ENCODE peak calls at places on chromosome 9, in eight cellular contexts. F, V, D, X, W, B, K and A are unnamed samples.

GRCh38 chr9:16213781-16214515 is 656.5 kb downstream of the BNC2 start:
- DNase-seq in F (peak; percentile 72), V (no peak), D (no peak), X (no peak), W (no peak), B (no peak), K (peak; percentile 79), A (no peak)

GRCh38 chr9:136978073-136978864 is 965 bp downstream of the PTGDS start:
- DNase-seq in F (no peak), V (no peak), D (peak; percentile 84), X (no peak), W (peak; percentile 58), B (peak; percentile 93), K (peak; percentile 69), A (peak; percentile 88)

GRCh38 chr9:5560439-5560838 is 50.1 kb downstream of the PDCD1LG2 start:
- DNase-seq in F (no peak), V (no peak), D (no peak), X (no peak), W (no peak), B (no peak), K (no peak), A (no peak)

GRCh38 chr9:19511694-19512093 is 102.9 kb downstream of the ACER2 start:
- DNase-seq in F (no peak), V (no peak), D (no peak), X (no peak), W (no peak), B (no peak), K (no peak), A (no peak)

GRCh38 chr9:99253772-99254431 is 31.8 kb downstream of the SEC61B start:
- DNase-seq in F (no peak), V (no peak), D (no peak), X (peak; percentile 87), W (no peak), B (no peak), K (no peak), A (peak; percentile 81)

GRCh38 chr9:126363847-126364671 is 37.4 kb downstream of the MVB12B start:
- DNase-seq in F (no peak), V (no peak), D (no peak), X (no peak), W (no peak), B (no peak), K (no peak), A (no peak)

GRCh38 chr9:34636791-34637355 is 714 bp downstream of the SIGMAR1 start:
- DNase-seq in F (peak; percentile 79), V (no peak), D (no peak), X (no peak), W (no peak), B (no peak), K (peak; percentile 39), A (no peak)

GRCh38 chr9:137127301-137128157 is 11.4 kb upstream of the GRIN1 start:
- DNase-seq in F (no peak), V (no peak), D (peak; percentile 5), X (no peak), W (no peak), B (no peak), K (peak; percentile 79), A (no peak)

GRCh38 chr9:122016789-122017188 is 76.3 kb downstream of the TTLL11 start:
- DNase-seq in F (no peak), V (no peak), D (no peak), X (no peak), W (no peak), B (no peak), K (no peak), A (no peak)

GRCh38 chr9:137482094-137482781 is 23.1 kb upstream of the NSMF start:
- DNase-seq in F (peak; percentile 91), V (peak; percentile 18), D (peak; percentile 12), X (no peak), W (no peak), B (no peak), K (peak; percentile 44), A (no peak)

GRCh38 chr9:3893519-3893918 is 367.7 kb upstream of the RFX3 start:
- DNase-seq in F (no peak), V (no peak), D (no peak), X (no peak), W (no peak), B (no peak), K (no peak), A (no peak)

GRCh38 chr9:91119147-91119546 is 242.6 kb downstream of the AUH start:
- DNase-seq in F (no peak), V (no peak), D (no peak), X (no peak), W (peak; percentile 11), B (no peak), K (no peak), A (no peak)

GRCh38 chr9:70639853-70640814 is 225.7 kb upstream of the KLF9 start:
- DNase-seq in F (no peak), V (no peak), D (peak; percentile 28), X (no peak), W (peak; percentile 29), B (no peak), K (no peak), A (no peak)

GRCh38 chr9:14433293-14433818 is 119.4 kb upstream of the NFIB start:
- DNase-seq in F (no peak), V (no peak), D (no peak), X (no peak), W (no peak), B (no peak), K (no peak), A (no peak)

GRCh38 chr9:16637938-16638337 is 232.5 kb downstream of the BNC2 start:
- DNase-seq in F (no peak), V (no peak), D (no peak), X (no peak), W (no peak), B (no peak), K (no peak), A (no peak)

GRCh38 chr9:124183772-124184171 is 74.0 kb upstream of the NEK6 start:
- DNase-seq in F (no peak), V (no peak), D (no peak), X (no peak), W (no peak), B (no peak), K (no peak), A (no peak)

GRCh38 chr9:28774433-28775029 is 1201.2 kb upstream of the C9orf72 start:
- DNase-seq in F (no peak), V (no peak), D (no peak), X (no peak), W (no peak), B (no peak), K (no peak), A (peak; percentile 3)

GRCh38 chr9:83280790-83281189 is 217.8 kb upstream of the RASEF start:
- DNase-seq in F (no peak), V (no peak), D (no peak), X (no peak), W (no peak), B (no peak), K (no peak), A (no peak)

GRCh38 chr9:34862043-34862442 is 96.0 kb upstream of the PHF24 start:
- DNase-seq in F (no peak), V (no peak), D (no peak), X (no peak), W (no peak), B (no peak), K (no peak), A (no peak)

GRCh38 chr9:7879551-7880245 is 80.1 kb upstream of the DMAC1 start:
- DNase-seq in F (no peak), V (peak; percentile 86), D (peak; percentile 89), X (no peak), W (no peak), B (peak; percentile 34), K (no peak), A (no peak)

DNA sequence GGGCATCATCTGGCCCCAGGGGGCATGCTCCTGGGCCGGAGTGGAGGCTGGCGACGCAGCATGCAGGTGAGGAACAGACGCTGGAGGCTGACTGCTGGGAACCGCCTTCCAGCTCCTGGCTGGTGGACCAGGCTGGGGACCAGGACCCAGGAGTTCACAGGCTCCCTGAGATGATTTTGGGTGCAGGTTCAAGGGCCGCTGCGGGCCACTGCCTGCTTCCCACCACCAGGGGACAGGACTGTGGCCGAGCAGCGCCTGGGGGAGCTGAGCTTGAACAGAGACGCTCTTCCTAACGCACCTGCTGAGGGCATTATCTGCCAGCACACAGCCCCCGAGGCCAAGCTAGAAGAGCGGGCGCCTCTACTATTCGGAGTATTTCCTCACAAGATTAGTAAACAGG is 132.1 kb upstream of the RAPGEF1 start:
- DNase-seq in F (peak; percentile 30), V (no peak), D (peak; percentile 33), X (no peak), W (peak; percentile 24), B (no peak), K (no peak), A (no peak)
- TF ChIP-seq CTCF in F (no peak), V (peak; percentile 21), D (peak; percentile 56), X (peak; percentile 28), W (peak; percentile 63), B (peak; percentile 21), K (no peak), A (no peak)

GRCh38 chr9:81312346-81312745 is 377.0 kb downstream of the TLE1 start:
- DNase-seq in F (no peak), V (no peak), D (no peak), X (no peak), W (no peak), B (no peak), K (no peak), A (no peak)
- TF ChIP-seq CTCF in F (no peak), V (no peak), D (no peak), X (no peak), W (no peak), B (no peak), K (no peak), A (no peak)

DNA sequence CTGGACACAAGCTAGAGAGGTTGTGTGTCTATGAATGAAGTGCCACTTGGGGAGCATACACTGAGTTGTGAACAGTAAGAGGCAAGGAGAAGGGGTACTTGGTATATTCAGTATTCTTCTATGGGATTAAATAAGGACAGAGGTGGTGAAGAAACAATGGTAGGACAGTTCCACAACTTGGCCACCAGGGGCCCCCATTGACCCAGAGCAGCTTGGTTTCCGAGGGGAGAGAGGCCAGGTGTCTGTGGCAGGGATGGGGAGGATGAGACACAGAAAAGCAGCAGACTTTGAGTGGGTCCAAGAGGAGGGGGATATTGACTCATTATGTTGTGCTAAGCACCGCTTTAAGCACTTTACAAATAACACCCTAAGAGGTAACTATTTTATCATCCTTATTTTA is 220.6 kb downstream of the MELK start:
- DNase-seq in F (no peak), V (no peak), D (peak; percentile 55), X (no peak), W (no peak), B (peak; percentile 23), K (no peak), A (no peak)
- TF ChIP-seq CTCF in F (no peak), V (peak; percentile 21), D (peak; percentile 65), X (peak; percentile 32), W (peak; percentile 69), B (peak; percentile 44), K (no peak), A (no peak)

DNA sequence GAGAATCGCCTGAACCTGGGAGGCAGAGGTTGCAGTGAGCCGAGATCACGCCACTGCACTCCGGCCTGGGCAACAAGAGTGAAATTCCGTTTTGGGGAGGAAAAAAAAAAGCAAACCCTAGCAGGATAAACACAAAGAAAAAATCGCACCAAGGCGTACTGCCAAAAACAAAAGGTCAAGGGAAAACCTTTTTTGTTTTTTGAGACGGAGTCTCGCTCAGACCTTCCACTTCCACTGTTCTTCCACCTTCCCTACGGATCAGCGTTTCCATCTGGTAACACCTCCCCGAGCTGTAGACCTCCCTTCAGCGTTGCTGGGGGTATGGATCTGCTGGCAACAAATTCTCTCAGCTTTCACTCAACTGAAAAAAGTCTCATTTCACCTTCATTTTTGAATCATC is 20.1 kb upstream of the FCN2 start:
- DNase-seq in F (no peak), V (no peak), D (no peak), X (no peak), W (no peak), B (no peak), K (no peak), A (no peak)
- TF ChIP-seq CTCF in F (no peak), V (no peak), D (no peak), X (no peak), W (no peak), B (no peak), K (no peak), A (no peak)